ENCODE peak calls at places on chromosomes 13 and 19, in six cellular contexts. G, M, S, N, P and V are unnamed samples. For H3K36me3, the result is how much of the 10 kb centered on the place peaks cover.

GRCh38 chr13:106507560-106508274 is 27.7 kb downstream of the EFNB2 start:
- DNase-seq in S (no peak), N (no peak), P (no peak), M (no peak), G (no peak), V (peak)

GRCh38 chr13:94599877-94600276 is 1.8 kb upstream of the GPR180 start:
- DNase-seq in N (no peak), S (no peak), P (no peak), M (no peak), G (no peak), V (no peak)

GRCh38 chr13:42754801-42755513 is 26.4 kb upstream of the FAM216B start:
- DNase-seq in P (no peak), N (no peak), G (no peak), M (no peak), S (no peak), V (no peak)

GRCh38 chr19:48502720-48503018 is 9.0 kb downstream of the LMTK3 start:
- DNase-seq in M (no peak), G (no peak), N (no peak), P (no peak), S (no peak), V (no peak)

GRCh38 chr19:13300421-13301030 is 150.3 kb downstream of the IER2 start:
- DNase-seq in S (no peak), N (no peak), G (no peak), M (no peak), P (no peak), V (no peak)

GRCh38 chr19:30240904-30241695 is 131.1 kb upstream of the ZNF536 start:
- DNase-seq in N (no peak), P (no peak), G (no peak), S (no peak), M (no peak), V (no peak)

GRCh38 chr13:47474845-47475244 is 526.2 kb downstream of the SUCLA2 start:
- DNase-seq in N (no peak), S (no peak), G (no peak), M (no peak), P (no peak), V (no peak)

GRCh38 chr19:46361915-46362314 is 15.0 kb downstream of the PPP5C start:
- DNase-seq in P (no peak), G (no peak), N (no peak), S (no peak), M (no peak), V (no peak)

GRCh38 chr19:34319230-34319585 is 45.8 kb upstream of the GPI start:
- DNase-seq in S (no peak), N (no peak), M (no peak), P (no peak), G (no peak), V (no peak)

GRCh38 chr19:21260164-21260847 is 68.9 kb downstream of the ZNF708 start:
- DNase-seq in P (no peak), G (no peak), N (no peak), M (no peak), S (no peak), V (no peak)

GRCh38 chr13:22114630-22115311 is 443.9 kb downstream of the FGF9 start:
- DNase-seq in N (no peak), G (no peak), P (no peak), M (no peak), S (no peak), V (no peak)

DNA sequence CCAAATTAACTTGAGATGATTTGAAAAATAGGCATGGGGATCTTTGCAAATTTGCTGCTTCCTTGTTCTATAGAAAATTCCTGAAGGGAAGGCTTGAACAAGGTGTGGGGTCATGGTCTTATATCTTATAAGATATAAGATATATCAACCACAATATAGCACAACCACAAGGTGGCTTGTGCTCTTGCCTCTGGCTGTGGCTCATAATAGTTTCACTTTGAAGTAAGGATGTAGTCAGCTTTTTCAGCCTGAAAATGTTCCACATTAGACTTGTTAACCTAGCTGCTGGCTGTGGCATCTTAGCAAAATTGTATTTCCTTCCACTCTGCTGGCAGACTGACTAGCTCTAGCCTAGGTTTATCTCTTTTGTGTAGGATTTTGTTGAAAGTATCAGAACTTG is 169.7 kb downstream of the KLF5 start:
- DNase-seq in N (no peak), M (no peak), S (no peak), P (no peak), G (no peak), V (no peak)
- TF ChIP-seq CTCF in N (no peak), M (no peak), S (no peak), P (no peak), G (no peak), V (peak)

GRCh38 chr19:27966390-27966816 is 1246.5 kb downstream of the UQCRFS1 start:
- DNase-seq in S (no peak), P (no peak), N (no peak), G (no peak), M (no peak), V (no peak)

GRCh38 chr19:27964165-27964564 is 1248.8 kb downstream of the UQCRFS1 start:
- DNase-seq in N (no peak), S (no peak), G (no peak), P (no peak), M (no peak), V (no peak)

DNA sequence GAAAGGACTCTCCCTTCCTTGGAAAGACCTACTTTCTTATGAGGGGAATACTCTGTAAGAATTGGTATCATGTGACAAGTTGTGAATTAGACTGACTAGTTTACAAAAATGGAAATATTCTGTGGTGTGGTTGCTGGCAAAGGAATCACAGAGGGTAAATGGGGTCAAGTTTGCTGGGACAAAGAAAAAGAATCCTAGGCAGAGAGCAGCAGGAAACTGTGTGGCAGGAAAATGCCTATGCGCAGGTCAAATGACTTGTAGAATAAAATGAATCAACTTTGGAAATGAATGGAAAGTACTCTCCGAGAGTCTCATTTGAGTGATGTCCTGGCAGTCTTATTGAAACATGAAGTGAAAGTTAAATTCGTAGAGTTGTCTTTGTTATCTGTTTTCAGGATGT is 1250.7 kb downstream of the UQCRFS1 start:
- DNase-seq in M (no peak), G (no peak), S (no peak), P (no peak), N (no peak), V (no peak)
- H3K27ac ChIP-seq in M (no peak), G (no peak), S (no peak), P (no peak), N (no peak), V (no peak)

GRCh38 chr19:19140476-19140875 is 2.2 kb upstream of the TMEM161A start:
- DNase-seq in M (no peak), N (no peak), G (no peak), S (no peak), P (no peak), V (no peak)
- H3K36me3 ChIP-seq in M (under half), N (under half), G (under half), S (under half), P (under half), V (under half)

GRCh38 chr13:85265296-85265695 is 533.9 kb downstream of the SLITRK6 start:
- DNase-seq in S (no peak), G (no peak), N (no peak), M (no peak), P (no peak), V (no peak)

GRCh38 chr13:85261757-85262346 is 537.4 kb downstream of the SLITRK6 start:
- DNase-seq in N (no peak), P (no peak), S (no peak), M (no peak), G (no peak), V (no peak)

GRCh38 chr13:85266331-85266730 is 532.9 kb downstream of the SLITRK6 start:
- DNase-seq in G (no peak), P (no peak), M (no peak), N (no peak), S (no peak), V (no peak)

GRCh38 chr13:85260896-85261295 is 538.3 kb downstream of the SLITRK6 start:
- DNase-seq in M (no peak), S (no peak), N (no peak), G (no peak), P (no peak), V (no peak)

DNA sequence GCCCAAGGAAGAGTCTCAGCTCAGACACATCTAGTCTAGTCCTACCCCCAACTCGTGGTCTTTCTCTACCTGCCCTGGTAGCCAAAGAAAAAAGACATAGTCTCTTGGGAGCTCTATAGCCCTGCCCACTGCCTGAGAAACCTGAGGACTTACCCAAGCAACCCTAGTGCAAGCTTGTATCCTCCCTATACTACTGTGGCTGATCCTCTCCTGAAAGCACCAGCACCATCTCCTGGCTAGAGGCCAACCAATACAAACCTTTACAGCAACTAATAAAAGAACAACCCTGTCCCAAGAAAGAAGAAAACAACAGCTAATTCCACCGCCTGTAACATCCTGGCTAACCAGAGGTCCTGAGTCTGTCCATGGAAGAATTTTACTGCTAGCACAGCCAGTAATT is 532.4 kb downstream of the SLITRK6 start:
- DNase-seq in S (no peak), M (no peak), N (no peak), G (no peak), P (no peak), V (no peak)
- TF ChIP-seq CTCF in S (no peak), M (no peak), N (no peak), G (no peak), P (no peak), V (no peak)

GRCh38 chr13:98475521-98475920 is 101.4 kb downstream of the STK24 start:
- DNase-seq in P (no peak), G (no peak), N (no peak), M (no peak), S (no peak), V (no peak)
- H3K27ac ChIP-seq in P (no peak), G (peak), N (peak), M (no peak), S (no peak), V (peak)

GRCh38 chr19:2198317-2198716 is 34.6 kb downstream of the DOT1L start:
- DNase-seq in M (no peak), G (no peak), P (no peak), S (no peak), N (no peak), V (no peak)

GRCh38 chr19:2199215-2199614 is 35.5 kb downstream of the DOT1L start:
- DNase-seq in G (no peak), S (no peak), P (no peak), M (no peak), N (no peak), V (no peak)

GRCh38 chr19:2201473-2202148 is 34.5 kb downstream of the PLEKHJ1 start:
- DNase-seq in S (no peak), N (no peak), P (no peak), M (no peak), G (no peak), V (no peak)

GRCh38 chr19:2202366-2202765 is 33.8 kb downstream of the PLEKHJ1 start:
- DNase-seq in N (no peak), P (no peak), G (no peak), S (no peak), M (no peak), V (no peak)

GRCh38 chr19:2199861-2200623 is 36.1 kb downstream of the PLEKHJ1 start:
- DNase-seq in G (no peak), N (no peak), S (no peak), M (no peak), P (no peak), V (no peak)
- H3K36me3 ChIP-seq in G (half or more), N (under half), S (under half), M (under half), P (under half), V (under half)